ENCODE peak calls at places on chromosomes 13 and 19, in ten cellular contexts. One of them, this sample, is unnamed. For H3K36me3 and H3K4me1, the result is how much of the 10 kb centered on the place peaks cover.

GRCh38 chr19:34345934-34346333 is 19.1 kb upstream of the GPI start:
- DNase-seq in pancreas: peak
- DNase-seq in lung: peak
- DNase-seq in thoracic aorta: no peak
- DNase-seq in right lobe of liver: peak
- DNase-seq in H1: peak
- DNase-seq in spleen: peak
- DNase-seq in upper lobe of right lung: peak
- DNase-seq in suprapubic skin: no peak
- DNase-seq in ascending aorta: no peak
- DNase-seq in this sample: peak

GRCh38 chr13:37618554-37618953 is 20.0 kb upstream of the POSTN start:
- DNase-seq in pancreas: no peak
- DNase-seq in lung: no peak
- DNase-seq in thoracic aorta: no peak
- DNase-seq in right lobe of liver: no peak
- DNase-seq in H1: no peak
- DNase-seq in spleen: no peak
- DNase-seq in upper lobe of right lung: no peak
- DNase-seq in suprapubic skin: no peak
- DNase-seq in ascending aorta: no peak
- DNase-seq in this sample: no peak

GRCh38 chr13:104592127-104592526 is 1525.9 kb upstream of the SLC10A2 start:
- DNase-seq in pancreas: no peak
- DNase-seq in lung: no peak
- DNase-seq in thoracic aorta: no peak
- DNase-seq in right lobe of liver: no peak
- DNase-seq in H1: no peak
- DNase-seq in spleen: no peak
- DNase-seq in upper lobe of right lung: no peak
- DNase-seq in suprapubic skin: no peak
- DNase-seq in ascending aorta: no peak
- DNase-seq in this sample: no peak

GRCh38 chr19:34118879-34119748 is 53.2 kb upstream of the LSM14A start:
- DNase-seq in pancreas: no peak
- DNase-seq in lung: no peak
- DNase-seq in thoracic aorta: no peak
- DNase-seq in right lobe of liver: no peak
- DNase-seq in H1: no peak
- DNase-seq in spleen: no peak
- DNase-seq in upper lobe of right lung: no peak
- DNase-seq in suprapubic skin: no peak
- DNase-seq in ascending aorta: no peak
- DNase-seq in this sample: no peak

GRCh38 chr19:31944286-31944685 is 401.1 kb upstream of the ZNF507 start:
- DNase-seq in pancreas: no peak
- DNase-seq in lung: no peak
- DNase-seq in thoracic aorta: no peak
- DNase-seq in right lobe of liver: no peak
- DNase-seq in H1: no peak
- DNase-seq in spleen: no peak
- DNase-seq in upper lobe of right lung: no peak
- DNase-seq in suprapubic skin: no peak
- DNase-seq in ascending aorta: no peak
- DNase-seq in this sample: no peak

GRCh38 chr19:51546107-51546649 is 14.7 kb upstream of the SIGLEC6 start:
- DNase-seq in pancreas: no peak
- DNase-seq in lung: no peak
- DNase-seq in thoracic aorta: no peak
- DNase-seq in right lobe of liver: no peak
- DNase-seq in H1: no peak
- DNase-seq in spleen: no peak
- DNase-seq in upper lobe of right lung: peak
- DNase-seq in suprapubic skin: no peak
- DNase-seq in ascending aorta: no peak
- DNase-seq in this sample: no peak

GRCh38 chr13:101868585-101869469 is 416.4 kb downstream of the ITGBL1 start:
- DNase-seq in pancreas: no peak
- DNase-seq in lung: no peak
- DNase-seq in thoracic aorta: no peak
- DNase-seq in right lobe of liver: no peak
- DNase-seq in H1: no peak
- DNase-seq in spleen: no peak
- DNase-seq in upper lobe of right lung: no peak
- DNase-seq in suprapubic skin: no peak
- DNase-seq in ascending aorta: no peak
- DNase-seq in this sample: peak

GRCh38 chr13:29925457-29925856 is 75.0 kb upstream of the UBL3 start:
- DNase-seq in pancreas: peak
- DNase-seq in lung: peak
- DNase-seq in thoracic aorta: peak
- DNase-seq in right lobe of liver: peak
- DNase-seq in H1: no peak
- DNase-seq in spleen: no peak
- DNase-seq in upper lobe of right lung: peak
- DNase-seq in suprapubic skin: peak
- DNase-seq in ascending aorta: peak
- DNase-seq in this sample: peak

GRCh38 chr13:96223231-96223630 is 133.3 kb downstream of the HS6ST3 start:
- DNase-seq in pancreas: no peak
- DNase-seq in lung: no peak
- DNase-seq in thoracic aorta: no peak
- DNase-seq in right lobe of liver: no peak
- DNase-seq in H1: no peak
- DNase-seq in spleen: no peak
- DNase-seq in upper lobe of right lung: no peak
- DNase-seq in suprapubic skin: no peak
- DNase-seq in ascending aorta: no peak
- DNase-seq in this sample: peak

GRCh38 chr13:100438059-100438788 is 150.4 kb downstream of the GGACT start:
- DNase-seq in pancreas: no peak
- DNase-seq in lung: no peak
- DNase-seq in thoracic aorta: no peak
- DNase-seq in right lobe of liver: no peak
- DNase-seq in H1: no peak
- DNase-seq in spleen: no peak
- DNase-seq in upper lobe of right lung: no peak
- DNase-seq in suprapubic skin: no peak
- DNase-seq in ascending aorta: no peak
- DNase-seq in this sample: no peak

GRCh38 chr13:106118050-106118449 is 417.4 kb downstream of the EFNB2 start:
- DNase-seq in pancreas: no peak
- DNase-seq in lung: no peak
- DNase-seq in thoracic aorta: no peak
- DNase-seq in right lobe of liver: no peak
- DNase-seq in H1: no peak
- DNase-seq in spleen: no peak
- DNase-seq in upper lobe of right lung: no peak
- DNase-seq in suprapubic skin: no peak
- DNase-seq in ascending aorta: no peak
- DNase-seq in this sample: no peak

GRCh38 chr13:113843864-113844556 is 19.9 kb downstream of the GAS6 start:
- DNase-seq in pancreas: peak
- DNase-seq in lung: no peak
- DNase-seq in thoracic aorta: no peak
- DNase-seq in right lobe of liver: no peak
- DNase-seq in H1: no peak
- DNase-seq in spleen: peak
- DNase-seq in upper lobe of right lung: peak
- DNase-seq in suprapubic skin: no peak
- DNase-seq in ascending aorta: no peak
- DNase-seq in this sample: peak
- H3K36me3 ChIP-seq in pancreas: under half
- H3K36me3 ChIP-seq in lung: under half
- H3K36me3 ChIP-seq in thoracic aorta: under half
- H3K36me3 ChIP-seq in right lobe of liver: under half
- H3K36me3 ChIP-seq in H1: under half
- H3K36me3 ChIP-seq in spleen: under half
- H3K36me3 ChIP-seq in upper lobe of right lung: under half
- H3K36me3 ChIP-seq in suprapubic skin: under half
- H3K36me3 ChIP-seq in ascending aorta: half or more
- H3K36me3 ChIP-seq in this sample: under half

GRCh38 chr19:5648464-5648863 is 25.6 kb downstream of the SAFB start:
- DNase-seq in pancreas: no peak
- DNase-seq in lung: no peak
- DNase-seq in thoracic aorta: no peak
- DNase-seq in right lobe of liver: no peak
- DNase-seq in H1: no peak
- DNase-seq in spleen: no peak
- DNase-seq in upper lobe of right lung: no peak
- DNase-seq in suprapubic skin: no peak
- DNase-seq in ascending aorta: no peak
- DNase-seq in this sample: no peak

GRCh38 chr19:5652261-5652660 is 28.1 kb downstream of the MICOS13 start:
- DNase-seq in pancreas: no peak
- DNase-seq in lung: no peak
- DNase-seq in thoracic aorta: no peak
- DNase-seq in right lobe of liver: no peak
- DNase-seq in H1: no peak
- DNase-seq in spleen: peak
- DNase-seq in upper lobe of right lung: no peak
- DNase-seq in suprapubic skin: no peak
- DNase-seq in ascending aorta: no peak
- DNase-seq in this sample: no peak

GRCh38 chr19:5655412-5655811 is 24.9 kb downstream of the MICOS13 start:
- DNase-seq in pancreas: no peak
- DNase-seq in lung: no peak
- DNase-seq in thoracic aorta: no peak
- DNase-seq in right lobe of liver: no peak
- DNase-seq in H1: no peak
- DNase-seq in spleen: peak
- DNase-seq in upper lobe of right lung: no peak
- DNase-seq in suprapubic skin: no peak
- DNase-seq in ascending aorta: no peak
- DNase-seq in this sample: no peak

GRCh38 chr19:5654931-5655330 is 25.4 kb downstream of the MICOS13 start:
- DNase-seq in pancreas: no peak
- DNase-seq in lung: no peak
- DNase-seq in thoracic aorta: no peak
- DNase-seq in right lobe of liver: no peak
- DNase-seq in H1: no peak
- DNase-seq in spleen: peak
- DNase-seq in upper lobe of right lung: no peak
- DNase-seq in suprapubic skin: no peak
- DNase-seq in ascending aorta: no peak
- DNase-seq in this sample: no peak

DNA sequence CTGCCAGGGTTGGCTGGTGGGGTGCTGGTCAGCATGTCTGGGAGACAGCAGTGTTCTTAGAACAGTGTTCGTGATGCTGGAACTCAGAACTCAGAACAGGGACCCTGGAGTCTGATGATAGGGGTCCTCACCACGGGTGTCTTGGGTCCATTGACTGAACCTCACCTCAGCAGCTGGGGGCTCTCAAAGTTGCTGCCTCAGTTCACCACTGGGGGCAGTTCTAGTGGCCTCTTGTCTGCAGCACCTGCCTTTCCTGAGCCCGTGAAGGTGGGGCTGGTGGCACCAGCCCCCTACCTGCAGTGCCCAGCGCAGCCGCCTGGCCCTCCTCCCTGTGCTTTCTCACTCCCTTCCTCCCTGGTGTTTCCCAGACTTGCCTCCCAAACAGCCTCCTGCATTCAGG is 28.5 kb downstream of the SAFB start:
- DNase-seq in pancreas: no peak
- DNase-seq in lung: no peak
- DNase-seq in thoracic aorta: no peak
- DNase-seq in right lobe of liver: no peak
- DNase-seq in H1: no peak
- DNase-seq in spleen: peak
- DNase-seq in upper lobe of right lung: no peak
- DNase-seq in suprapubic skin: no peak
- DNase-seq in ascending aorta: no peak
- DNase-seq in this sample: no peak
- TF ChIP-seq CTCF in pancreas: no peak
- TF ChIP-seq CTCF in lung: no peak
- TF ChIP-seq CTCF in thoracic aorta: no peak
- TF ChIP-seq CTCF in right lobe of liver: no peak
- TF ChIP-seq CTCF in H1: peak
- TF ChIP-seq CTCF in spleen: no peak
- TF ChIP-seq CTCF in upper lobe of right lung: no peak
- TF ChIP-seq CTCF in suprapubic skin: no peak
- TF ChIP-seq CTCF in ascending aorta: no peak
- TF ChIP-seq CTCF in this sample: no peak

GRCh38 chr19:40641306-40641705 is 40.1 kb downstream of the LTBP4 start:
- DNase-seq in pancreas: no peak
- DNase-seq in lung: no peak
- DNase-seq in thoracic aorta: no peak
- DNase-seq in right lobe of liver: no peak
- DNase-seq in H1: no peak
- DNase-seq in spleen: no peak
- DNase-seq in upper lobe of right lung: no peak
- DNase-seq in suprapubic skin: no peak
- DNase-seq in ascending aorta: no peak
- DNase-seq in this sample: peak
- H3K4me1 ChIP-seq in pancreas: under half
- H3K4me1 ChIP-seq in lung: under half
- H3K4me1 ChIP-seq in thoracic aorta: under half
- H3K4me1 ChIP-seq in right lobe of liver: under half
- H3K4me1 ChIP-seq in H1: under half
- H3K4me1 ChIP-seq in spleen: under half
- H3K4me1 ChIP-seq in upper lobe of right lung: under half
- H3K4me1 ChIP-seq in suprapubic skin: under half
- H3K4me1 ChIP-seq in ascending aorta: under half
- H3K4me1 ChIP-seq in this sample: under half

GRCh38 chr19:5066768-5067167 is 97.9 kb downstream of the KDM4B start:
- DNase-seq in pancreas: no peak
- DNase-seq in lung: no peak
- DNase-seq in thoracic aorta: no peak
- DNase-seq in right lobe of liver: no peak
- DNase-seq in H1: no peak
- DNase-seq in spleen: no peak
- DNase-seq in upper lobe of right lung: no peak
- DNase-seq in suprapubic skin: no peak
- DNase-seq in ascending aorta: no peak
- DNase-seq in this sample: no peak

GRCh38 chr19:5063873-5064645 is 95.1 kb downstream of the KDM4B start:
- DNase-seq in pancreas: no peak
- DNase-seq in lung: no peak
- DNase-seq in thoracic aorta: no peak
- DNase-seq in right lobe of liver: no peak
- DNase-seq in H1: no peak
- DNase-seq in spleen: no peak
- DNase-seq in upper lobe of right lung: no peak
- DNase-seq in suprapubic skin: no peak
- DNase-seq in ascending aorta: no peak
- DNase-seq in this sample: no peak

GRCh38 chr19:5062799-5063198 is 93.9 kb downstream of the KDM4B start:
- DNase-seq in pancreas: no peak
- DNase-seq in lung: no peak
- DNase-seq in thoracic aorta: no peak
- DNase-seq in right lobe of liver: no peak
- DNase-seq in H1: no peak
- DNase-seq in spleen: no peak
- DNase-seq in upper lobe of right lung: no peak
- DNase-seq in suprapubic skin: no peak
- DNase-seq in ascending aorta: no peak
- DNase-seq in this sample: no peak

GRCh38 chr19:5065717-5066116 is 96.8 kb downstream of the KDM4B start:
- DNase-seq in pancreas: no peak
- DNase-seq in lung: no peak
- DNase-seq in thoracic aorta: no peak
- DNase-seq in right lobe of liver: no peak
- DNase-seq in H1: no peak
- DNase-seq in spleen: no peak
- DNase-seq in upper lobe of right lung: no peak
- DNase-seq in suprapubic skin: no peak
- DNase-seq in ascending aorta: no peak
- DNase-seq in this sample: no peak

GRCh38 chr19:5064896-5065295 is 96.0 kb downstream of the KDM4B start:
- DNase-seq in pancreas: no peak
- DNase-seq in lung: no peak
- DNase-seq in thoracic aorta: no peak
- DNase-seq in right lobe of liver: no peak
- DNase-seq in H1: no peak
- DNase-seq in spleen: no peak
- DNase-seq in upper lobe of right lung: no peak
- DNase-seq in suprapubic skin: no peak
- DNase-seq in ascending aorta: no peak
- DNase-seq in this sample: no peak
- H3K36me3 ChIP-seq in pancreas: under half
- H3K36me3 ChIP-seq in lung: under half
- H3K36me3 ChIP-seq in thoracic aorta: under half
- H3K36me3 ChIP-seq in right lobe of liver: under half
- H3K36me3 ChIP-seq in H1: under half
- H3K36me3 ChIP-seq in spleen: under half
- H3K36me3 ChIP-seq in upper lobe of right lung: under half
- H3K36me3 ChIP-seq in suprapubic skin: under half
- H3K36me3 ChIP-seq in ascending aorta: under half
- H3K36me3 ChIP-seq in this sample: under half

This sample was measured in heart left ventricle.